ENCODE peak calls at places on chromosomes 13 and 19, in eight cellular contexts. One of them, this sample, is unnamed.

GRCh38 chr19:35302446-35302845 is 10.5 kb downstream of the MAG start:
- DNase-seq in nephron progenitor cell: no peak
- DNase-seq in Calu3: no peak
- DNase-seq in HTR-8/SVneo: no peak
- DNase-seq in mesothelial cell of epicardium: no peak
- DNase-seq in central memory CD8-positive, alpha-beta T cell: no peak
- DNase-seq in T-helper 2 cell: no peak
- DNase-seq in AG09319: no peak
- DNase-seq in this sample: no peak

GRCh38 chr13:74132768-74133656 is 1.2 kb downstream of the KLF12 start:
- DNase-seq in AG09319: no peak
- DNase-seq in HTR-8/SVneo: no peak
- DNase-seq in T-helper 2 cell: peak
- DNase-seq in nephron progenitor cell: peak
- DNase-seq in central memory CD8-positive, alpha-beta T cell: peak
- DNase-seq in Calu3: no peak
- DNase-seq in mesothelial cell of epicardium: no peak
- DNase-seq in this sample: peak

GRCh38 chr13:30880756-30881155 is 25.3 kb upstream of the MEDAG start:
- DNase-seq in Calu3: no peak
- DNase-seq in AG09319: peak
- DNase-seq in HTR-8/SVneo: no peak
- DNase-seq in central memory CD8-positive, alpha-beta T cell: no peak
- DNase-seq in mesothelial cell of epicardium: no peak
- DNase-seq in nephron progenitor cell: no peak
- DNase-seq in T-helper 2 cell: no peak
- DNase-seq in this sample: no peak

GRCh38 chr13:44768233-44768632 is 192.1 kb upstream of the TSC22D1 start:
- DNase-seq in Calu3: no peak
- DNase-seq in HTR-8/SVneo: no peak
- DNase-seq in T-helper 2 cell: no peak
- DNase-seq in central memory CD8-positive, alpha-beta T cell: no peak
- DNase-seq in mesothelial cell of epicardium: no peak
- DNase-seq in AG09319: no peak
- DNase-seq in nephron progenitor cell: no peak
- DNase-seq in this sample: no peak

GRCh38 chr13:80558074-80558473 is 217.1 kb upstream of the SPRY2 start:
- DNase-seq in AG09319: no peak
- DNase-seq in Calu3: no peak
- DNase-seq in central memory CD8-positive, alpha-beta T cell: no peak
- DNase-seq in mesothelial cell of epicardium: no peak
- DNase-seq in nephron progenitor cell: no peak
- DNase-seq in T-helper 2 cell: no peak
- DNase-seq in HTR-8/SVneo: no peak
- DNase-seq in this sample: no peak

GRCh38 chr13:73399347-73400216 is 340.8 kb downstream of the KLF5 start:
- DNase-seq in mesothelial cell of epicardium: no peak
- DNase-seq in HTR-8/SVneo: no peak
- DNase-seq in AG09319: no peak
- DNase-seq in central memory CD8-positive, alpha-beta T cell: no peak
- DNase-seq in T-helper 2 cell: no peak
- DNase-seq in nephron progenitor cell: no peak
- DNase-seq in Calu3: peak
- DNase-seq in this sample: peak

GRCh38 chr19:4702764-4703163 is 20.9 kb downstream of the DPP9 start:
- DNase-seq in central memory CD8-positive, alpha-beta T cell: no peak
- DNase-seq in Calu3: no peak
- DNase-seq in T-helper 2 cell: no peak
- DNase-seq in AG09319: no peak
- DNase-seq in nephron progenitor cell: no peak
- DNase-seq in HTR-8/SVneo: no peak
- DNase-seq in mesothelial cell of epicardium: no peak
- DNase-seq in this sample: no peak

GRCh38 chr13:35388456-35388855 is 88.0 kb downstream of the MAB21L1 start:
- DNase-seq in nephron progenitor cell: no peak
- DNase-seq in T-helper 2 cell: no peak
- DNase-seq in AG09319: no peak
- DNase-seq in HTR-8/SVneo: no peak
- DNase-seq in Calu3: no peak
- DNase-seq in mesothelial cell of epicardium: no peak
- DNase-seq in central memory CD8-positive, alpha-beta T cell: no peak
- DNase-seq in this sample: no peak

GRCh38 chr19:37983153-37983552 is 76.1 kb downstream of the SIPA1L3 start:
- DNase-seq in mesothelial cell of epicardium: no peak
- DNase-seq in T-helper 2 cell: no peak
- DNase-seq in central memory CD8-positive, alpha-beta T cell: no peak
- DNase-seq in nephron progenitor cell: no peak
- DNase-seq in Calu3: no peak
- DNase-seq in AG09319: no peak
- DNase-seq in HTR-8/SVneo: no peak
- DNase-seq in this sample: no peak

GRCh38 chr19:16824658-16825311 is 4.4 kb upstream of the SIN3B start:
- DNase-seq in nephron progenitor cell: no peak
- DNase-seq in AG09319: no peak
- DNase-seq in HTR-8/SVneo: no peak
- DNase-seq in central memory CD8-positive, alpha-beta T cell: no peak
- DNase-seq in mesothelial cell of epicardium: no peak
- DNase-seq in Calu3: no peak
- DNase-seq in T-helper 2 cell: no peak
- DNase-seq in this sample: peak

GRCh38 chr13:100552755-100553154 is 35.8 kb downstream of the GGACT start:
- DNase-seq in HTR-8/SVneo: no peak
- DNase-seq in AG09319: no peak
- DNase-seq in central memory CD8-positive, alpha-beta T cell: no peak
- DNase-seq in Calu3: no peak
- DNase-seq in mesothelial cell of epicardium: no peak
- DNase-seq in T-helper 2 cell: no peak
- DNase-seq in nephron progenitor cell: no peak
- DNase-seq in this sample: no peak

GRCh38 chr13:78758549-78758948 is 99.6 kb upstream of the OBI1 start:
- DNase-seq in HTR-8/SVneo: no peak
- DNase-seq in AG09319: no peak
- DNase-seq in central memory CD8-positive, alpha-beta T cell: no peak
- DNase-seq in nephron progenitor cell: no peak
- DNase-seq in Calu3: no peak
- DNase-seq in mesothelial cell of epicardium: no peak
- DNase-seq in T-helper 2 cell: no peak
- DNase-seq in this sample: peak